ENCODE peak calls at places on chromosomes 2 and 18, in four cellular contexts. One of them, this sample, is unnamed.
A peak's percentile ranks its signal among the peaks of the same experiment; 100 is the strongest.

GRCh38 chr2:241833101-241833937 is 24.3 kb downstream of the NEU4 start:
- DNase-seq in HepG2: no peak
- DNase-seq in WTC11: no peak
- DNase-seq in K562: no peak
- DNase-seq in this sample: no peak

GRCh38 chr2:40535891-40536290 is 84.0 kb upstream of the SLC8A1 start:
- DNase-seq in HepG2: no peak
- DNase-seq in WTC11: no peak
- DNase-seq in K562: no peak
- DNase-seq in this sample: no peak

GRCh38 chr2:86240251-86240650 is 41.0 kb downstream of the MRPL35 start:
- DNase-seq in HepG2: no peak
- DNase-seq in WTC11: no peak
- DNase-seq in K562: no peak
- DNase-seq in this sample: no peak

GRCh38 chr2:64688909-64689308 is 35.2 kb upstream of the SERTAD2 start:
- DNase-seq in HepG2: peak; percentile 59
- DNase-seq in WTC11: no peak
- DNase-seq in K562: no peak
- DNase-seq in this sample: no peak

GRCh38 chr2:183605440-183605839 is 481.2 kb downstream of the NUP35 start:
- DNase-seq in HepG2: no peak
- DNase-seq in WTC11: no peak
- DNase-seq in K562: no peak
- DNase-seq in this sample: no peak

GRCh38 chr2:229921101-229921891 is 513 bp downstream of the TRIP12 start:
- DNase-seq in HepG2: peak; percentile 80
- DNase-seq in WTC11: peak; percentile 57
- DNase-seq in K562: peak; percentile 75
- DNase-seq in this sample: peak; percentile 42

GRCh38 chr2:30733829-30734520 is 73.3 kb downstream of the CAPN13 start:
- DNase-seq in HepG2: no peak
- DNase-seq in WTC11: no peak
- DNase-seq in K562: no peak
- DNase-seq in this sample: no peak

GRCh38 chr2:62152000-62152399 is 43.9 kb upstream of the B3GNT2 start:
- DNase-seq in HepG2: no peak
- DNase-seq in WTC11: no peak
- DNase-seq in K562: no peak
- DNase-seq in this sample: no peak

GRCh38 chr2:158619496-158619895 is 162.7 kb downstream of the PKP4 start:
- DNase-seq in HepG2: peak; percentile 70
- DNase-seq in WTC11: no peak
- DNase-seq in K562: no peak
- DNase-seq in this sample: no peak

GRCh38 chr2:70190086-70190412 is 770 bp downstream of the C2orf42 start:
- DNase-seq in HepG2: no peak
- DNase-seq in WTC11: no peak
- DNase-seq in K562: no peak
- DNase-seq in this sample: peak; percentile 33

GRCh38 chr18:55593888-55594287 is 5.9 kb upstream of the TCF4 start:
- DNase-seq in HepG2: no peak
- DNase-seq in WTC11: no peak
- DNase-seq in K562: no peak
- DNase-seq in this sample: no peak

GRCh38 chr2:185583058-185583816 is 155.4 kb upstream of the FSIP2 start:
- DNase-seq in HepG2: peak; percentile 34
- DNase-seq in WTC11: no peak
- DNase-seq in K562: no peak
- DNase-seq in this sample: no peak

GRCh38 chr2:216554755-216555154 is 56.1 kb downstream of the RPL37A start:
- DNase-seq in HepG2: no peak
- DNase-seq in WTC11: no peak
- DNase-seq in K562: no peak
- DNase-seq in this sample: no peak

GRCh38 chr2:51025942-51026574 is 5.9 kb downstream of the NRXN1 start:
- DNase-seq in HepG2: no peak
- DNase-seq in WTC11: no peak
- DNase-seq in K562: no peak
- DNase-seq in this sample: no peak

GRCh38 chr2:134140251-134140661 is 113.6 kb upstream of the MGAT5 start:
- DNase-seq in HepG2: no peak
- DNase-seq in WTC11: no peak
- DNase-seq in K562: no peak
- DNase-seq in this sample: no peak

GRCh38 chr18:13550446-13551304 is 175.7 kb downstream of the FAM210A start:
- DNase-seq in HepG2: no peak
- DNase-seq in WTC11: no peak
- DNase-seq in K562: no peak
- DNase-seq in this sample: no peak

GRCh38 chr2:43312751-43313641 is 86.6 kb upstream of the ZFP36L2 start:
- DNase-seq in HepG2: no peak
- DNase-seq in WTC11: no peak
- DNase-seq in K562: no peak
- DNase-seq in this sample: no peak

GRCh38 chr2:111679202-111679601 is 204.8 kb downstream of the ANAPC1 start:
- DNase-seq in HepG2: no peak
- DNase-seq in WTC11: no peak
- DNase-seq in K562: no peak
- DNase-seq in this sample: no peak

GRCh38 chr2:132547089-132547687 is 122.8 kb downstream of the LYPD1 start:
- DNase-seq in HepG2: peak; percentile 59
- DNase-seq in WTC11: peak; percentile 69
- DNase-seq in K562: peak; percentile 55
- DNase-seq in this sample: peak; percentile 59

GRCh38 chr2:155157065-155157464 is 458.6 kb downstream of the KCNJ3 start:
- DNase-seq in HepG2: no peak
- DNase-seq in WTC11: no peak
- DNase-seq in K562: no peak
- DNase-seq in this sample: no peak

GRCh38 chr2:48600204-48600813 is 17.3 kb upstream of the GTF2A1L start:
- DNase-seq in HepG2: peak; percentile 42
- DNase-seq in WTC11: no peak
- DNase-seq in K562: peak; percentile 32
- DNase-seq in this sample: peak; percentile 28

GRCh38 chr18:48815581-48816324 is 135.0 kb downstream of the SMAD7 start:
- DNase-seq in HepG2: no peak
- DNase-seq in WTC11: peak; percentile 4
- DNase-seq in K562: no peak
- DNase-seq in this sample: no peak

GRCh38 chr2:38178556-38179419 is 102.8 kb upstream of the CYP1B1 start:
- DNase-seq in HepG2: no peak
- DNase-seq in WTC11: no peak
- DNase-seq in K562: no peak
- DNase-seq in this sample: no peak

GRCh38 chr2:75503048-75503607 is 57.6 kb downstream of the EVA1A start:
- DNase-seq in HepG2: no peak
- DNase-seq in WTC11: no peak
- DNase-seq in K562: no peak
- DNase-seq in this sample: no peak

GRCh38 chr2:155574941-155575340 is 757.6 kb downstream of the NR4A2 start:
- DNase-seq in HepG2: no peak
- DNase-seq in WTC11: no peak
- DNase-seq in K562: no peak
- DNase-seq in this sample: no peak

GRCh38 chr2:107529146-107529545 is 297.5 kb upstream of the RGPD4 start:
- DNase-seq in HepG2: no peak
- DNase-seq in WTC11: no peak
- DNase-seq in K562: no peak
- DNase-seq in this sample: no peak

GRCh38 chr2:26542676-26543505 is 65.0 kb upstream of the OTOF start:
- DNase-seq in HepG2: no peak
- DNase-seq in WTC11: no peak
- DNase-seq in K562: no peak
- DNase-seq in this sample: no peak

GRCh38 chr2:26540977-26541376 is 63.1 kb upstream of the OTOF start:
- DNase-seq in HepG2: no peak
- DNase-seq in WTC11: no peak
- DNase-seq in K562: no peak
- DNase-seq in this sample: no peak

GRCh38 chr2:26541401-26542193 is 63.7 kb upstream of the OTOF start:
- DNase-seq in HepG2: no peak
- DNase-seq in WTC11: no peak
- DNase-seq in K562: no peak
- DNase-seq in this sample: no peak

GRCh38 chr2:26540306-26540705 is 62.4 kb upstream of the OTOF start:
- DNase-seq in HepG2: no peak
- DNase-seq in WTC11: no peak
- DNase-seq in K562: no peak
- DNase-seq in this sample: no peak

DNA sequence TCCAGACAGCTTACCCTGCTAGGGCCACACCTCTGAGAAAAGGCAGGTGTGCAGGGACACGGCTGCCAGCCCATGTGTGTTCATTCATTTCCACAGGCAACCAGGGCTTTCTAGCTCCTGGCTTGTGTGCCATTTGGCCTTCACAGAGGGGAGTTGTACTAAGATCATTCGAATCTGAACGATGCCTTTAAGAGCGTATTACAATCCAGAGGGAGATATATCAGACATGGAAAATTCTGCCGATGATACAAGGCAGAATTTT is 64.2 kb upstream of the OTOF start:
- DNase-seq in HepG2: no peak
- DNase-seq in WTC11: no peak
- DNase-seq in K562: no peak
- DNase-seq in this sample: no peak
- TF ChIP-seq ELF4 in HepG2: no peak
- TF ChIP-seq ELF4 in WTC11: no peak
- TF ChIP-seq ELF4 in K562: no peak
- TF ChIP-seq ELF4 in this sample: no peak

DNA sequence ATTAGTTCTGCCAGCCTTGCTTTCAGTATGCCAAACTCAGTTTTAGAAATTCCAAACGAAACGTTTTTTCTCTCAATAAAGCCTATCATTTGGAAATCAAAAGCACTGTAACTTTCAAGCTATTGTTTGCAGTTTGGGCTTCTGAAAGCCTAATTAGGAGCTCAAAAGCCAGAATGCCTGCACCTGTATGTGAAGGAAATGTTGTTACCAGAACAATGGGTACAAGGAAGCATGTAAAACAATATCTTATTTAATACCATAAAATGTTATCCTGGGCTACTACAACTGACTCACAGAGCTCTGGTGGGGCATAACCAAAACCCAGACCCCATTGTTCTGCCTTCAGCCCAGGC is 12.6 kb upstream of the GULP1 start:
- DNase-seq in HepG2: no peak
- DNase-seq in WTC11: no peak
- DNase-seq in K562: no peak
- DNase-seq in this sample: no peak
- TF ChIP-seq ELF4 in HepG2: no peak
- TF ChIP-seq ELF4 in WTC11: no peak
- TF ChIP-seq ELF4 in K562: no peak
- TF ChIP-seq ELF4 in this sample: no peak

GRCh38 chr2:108911807-108912628 is 77.0 kb downstream of the EDAR start:
- DNase-seq in HepG2: no peak
- DNase-seq in WTC11: no peak
- DNase-seq in K562: no peak
- DNase-seq in this sample: no peak
- TF ChIP-seq ELF4 in HepG2: no peak
- TF ChIP-seq ELF4 in WTC11: no peak
- TF ChIP-seq ELF4 in K562: no peak
- TF ChIP-seq ELF4 in this sample: no peak

GRCh38 chr18:73296686-73297085 is 428.9 kb upstream of the NETO1 start:
- DNase-seq in HepG2: no peak
- DNase-seq in WTC11: no peak
- DNase-seq in K562: no peak
- DNase-seq in this sample: no peak
- TF ChIP-seq ELF4 in HepG2: no peak
- TF ChIP-seq ELF4 in WTC11: no peak
- TF ChIP-seq ELF4 in K562: no peak
- TF ChIP-seq ELF4 in this sample: no peak

GRCh38 chr2:191930205-191930604 is 83.3 kb upstream of the CAVIN2 start:
- DNase-seq in HepG2: no peak
- DNase-seq in WTC11: no peak
- DNase-seq in K562: no peak
- DNase-seq in this sample: no peak

GRCh38 chr2:191929288-191929687 is 82.4 kb upstream of the CAVIN2 start:
- DNase-seq in HepG2: no peak
- DNase-seq in WTC11: no peak
- DNase-seq in K562: no peak
- DNase-seq in this sample: no peak

GRCh38 chr2:191926671-191927070 is 79.8 kb upstream of the CAVIN2 start:
- DNase-seq in HepG2: no peak
- DNase-seq in WTC11: no peak
- DNase-seq in K562: no peak
- DNase-seq in this sample: no peak

GRCh38 chr2:191927319-191927867 is 80.5 kb upstream of the CAVIN2 start:
- DNase-seq in HepG2: no peak
- DNase-seq in WTC11: no peak
- DNase-seq in K562: peak; percentile 7
- DNase-seq in this sample: no peak

DNA sequence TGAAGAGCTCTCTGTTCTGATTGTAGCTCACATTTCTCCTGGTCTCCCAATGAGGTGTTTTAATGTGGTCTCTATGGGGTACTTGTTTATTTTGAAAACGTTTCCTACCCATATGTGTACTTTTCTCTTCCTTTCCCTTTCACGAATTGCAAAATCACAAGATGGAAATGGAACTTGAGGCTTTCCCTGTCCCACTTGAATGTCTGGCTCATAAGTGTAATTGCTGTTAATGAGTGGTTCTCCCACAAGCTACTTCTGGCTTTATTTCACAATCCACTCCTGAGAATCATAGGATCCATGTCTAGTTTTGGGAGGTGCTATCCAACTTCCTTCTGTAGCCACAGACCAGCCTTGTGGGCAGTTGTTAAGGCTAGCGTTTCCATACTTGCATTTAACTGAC is 81.1 kb upstream of the CAVIN2 start:
- DNase-seq in HepG2: no peak
- DNase-seq in WTC11: no peak
- DNase-seq in K562: no peak
- DNase-seq in this sample: no peak
- TF ChIP-seq ELF4 in HepG2: no peak
- TF ChIP-seq ELF4 in WTC11: no peak
- TF ChIP-seq ELF4 in K562: no peak
- TF ChIP-seq ELF4 in this sample: no peak